ENCODE peak calls at places on chromosomes 4 and X, in eight cellular contexts. H is uterus, C is H1, I is BJ, N is astrocyte, U is left lung, F is IMR-90, Q is spleen. P is an unnamed sample.

GRCh38 chrX:22365460-22365859 is 92.7 kb downstream of the CBLL2 start:
- DNase-seq in F (peak; percentile 91), H (no peak), Q (no peak), C (no peak), U (no peak), I (no peak), N (peak; percentile 90), P (peak; percentile 98)

GRCh38 chr4:127778102-127778501 is 4.0 kb upstream of the HSPA4L start:
- DNase-seq in I (no peak), C (no peak), H (no peak), Q (no peak), F (no peak), N (no peak), U (no peak), P (no peak)

GRCh38 chrX:19842542-19842941 is 44.9 kb downstream of the SH3KBP1 start:
- DNase-seq in Q (no peak), N (no peak), H (no peak), U (no peak), F (no peak), I (no peak), C (no peak), P (no peak)

GRCh38 chr4:13371050-13371449 is 113.1 kb downstream of the RAB28 start:
- DNase-seq in I (no peak), N (no peak), U (no peak), C (no peak), F (no peak), H (no peak), Q (no peak), P (no peak)

GRCh38 chr4:121150003-121150402 is 14.1 kb downstream of the TNIP3 start:
- DNase-seq in H (no peak), C (no peak), Q (no peak), N (peak; percentile 76), F (no peak), U (no peak), I (no peak), P (no peak)

GRCh38 chr4:181971411-181971810 is 271.8 kb upstream of the TENM3 start:
- DNase-seq in N (peak; percentile 68), Q (no peak), F (no peak), C (no peak), H (no peak), U (no peak), I (no peak), P (no peak)

GRCh38 chr4:15234585-15235126 is 193.2 kb upstream of the C1QTNF7 start:
- DNase-seq in Q (no peak), N (peak; percentile 96), I (peak; percentile 93), H (peak; percentile 70), U (no peak), C (no peak), F (peak; percentile 98), P (peak; percentile 93)

GRCh38 chr4:23130845-23131244 is 438.1 kb downstream of the GBA3 start:
- DNase-seq in U (no peak), N (no peak), Q (no peak), I (no peak), H (no peak), F (no peak), C (no peak), P (no peak)

GRCh38 chr4:99811850-99812249 is 4.8 kb upstream of the DAPP1 start:
- DNase-seq in F (peak; percentile 20), Q (no peak), C (no peak), N (no peak), U (no peak), H (no peak), I (no peak), P (peak; percentile 53)

GRCh38 chr4:52606766-52607165 is 52.3 kb downstream of the USP46 start:
- DNase-seq in I (no peak), F (peak; percentile 63), U (no peak), Q (no peak), C (no peak), N (peak; percentile 45), H (no peak), P (no peak)

GRCh38 chrX:13270360-13270759 is 49.5 kb downstream of the ATXN3L start:
- DNase-seq in U (no peak), F (no peak), Q (no peak), H (no peak), C (no peak), N (no peak), I (no peak), P (peak; percentile 87)

GRCh38 chr4:147006229-147006628 is 60.6 kb upstream of the TTC29 start:
- DNase-seq in H (no peak), N (no peak), I (no peak), Q (no peak), U (no peak), C (no peak), F (no peak), P (no peak)

GRCh38 chr4:42357325-42357724 is 40.0 kb upstream of the SHISA3 start:
- DNase-seq in I (no peak), Q (no peak), U (no peak), C (no peak), H (no peak), F (no peak), N (no peak), P (no peak)

GRCh38 chr4:62320612-62321011 is 1120.5 kb downstream of the ADGRL3 start:
- DNase-seq in F (no peak), C (no peak), N (no peak), H (no peak), Q (no peak), I (no peak), U (no peak), P (no peak)

GRCh38 chrX:82775426-82775825 is 732.7 kb upstream of the POU3F4 start:
- DNase-seq in N (no peak), Q (no peak), F (no peak), C (no peak), U (no peak), I (no peak), H (no peak), P (no peak)

GRCh38 chr4:84291984-84292383 is 207.1 kb downstream of the NKX6-1 start:
- DNase-seq in Q (no peak), U (no peak), N (no peak), F (no peak), C (no peak), I (no peak), H (no peak), P (no peak)
- H3K27me3 ChIP-seq in Q (no peaks in the 10 kb centered on the region), U (no peaks in the 10 kb centered on the region), N (no peaks in the 10 kb centered on the region), F (no peaks in the 10 kb centered on the region), C (no peaks in the 10 kb centered on the region), I (no peaks in the 10 kb centered on the region), H (no peaks in the 10 kb centered on the region), P (no peaks in the 10 kb centered on the region)

GRCh38 chrX:54926978-54927377 is 6.4 kb downstream of the TRO start:
- DNase-seq in U (no peak), H (no peak), N (no peak), I (no peak), Q (no peak), C (no peak), F (no peak), P (no peak)

GRCh38 chrX:54931107-54931506 is 10.5 kb downstream of the TRO start:
- DNase-seq in Q (no peak), H (no peak), I (no peak), U (no peak), N (no peak), C (no peak), F (no peak), P (no peak)

GRCh38 chrX:54933150-54933826 is 12.7 kb downstream of the TRO start:
- DNase-seq in U (no peak), F (no peak), I (no peak), H (no peak), Q (no peak), C (no peak), N (no peak), P (no peak)

GRCh38 chrX:54930291-54931049 is 9.8 kb downstream of the TRO start:
- DNase-seq in Q (no peak), N (no peak), H (no peak), U (no peak), F (no peak), C (no peak), I (no peak), P (no peak)

DNA sequence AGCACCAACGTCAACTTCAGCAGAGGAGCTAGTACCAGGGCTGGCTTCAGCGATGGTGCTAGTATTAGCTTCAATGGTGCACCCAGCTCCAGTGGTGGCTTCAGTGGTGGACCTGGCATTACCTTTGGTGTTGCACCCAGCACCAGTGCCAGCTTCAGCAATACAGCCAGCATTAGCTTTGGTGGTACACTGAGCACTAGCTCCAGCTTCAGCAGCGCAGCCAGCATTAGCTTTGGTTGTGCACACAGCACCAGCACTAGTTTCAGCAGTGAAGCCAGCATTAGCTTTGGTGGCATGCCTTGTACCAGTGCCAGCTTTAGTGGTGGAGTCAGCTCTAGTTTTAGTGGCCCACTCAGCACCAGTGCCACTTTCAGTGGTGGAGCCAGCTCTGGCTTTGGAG is 8.3 kb downstream of the TRO start:
- DNase-seq in N (no peak), U (no peak), C (no peak), H (no peak), F (no peak), Q (no peak), I (no peak), P (no peak)
- H3K36me3 ChIP-seq in N (peaks cover 7% of the 10 kb centered on the region), U (no peaks in the 10 kb centered on the region), C (peaks cover 11% of the 10 kb centered on the region), H (no peaks in the 10 kb centered on the region), F (peaks cover 33% of the 10 kb centered on the region), Q (no peaks in the 10 kb centered on the region), I (no peaks in the 10 kb centered on the region), P (no peaks in the 10 kb centered on the region)

GRCh38 chr4:7661066-7661748 is 226.5 kb upstream of the PSAPL1 start:
- DNase-seq in N (no peak), C (no peak), Q (peak; percentile 51), I (no peak), H (no peak), F (no peak), U (no peak), P (no peak)

GRCh38 chr4:7658297-7659204 is 223.8 kb upstream of the PSAPL1 start:
- DNase-seq in Q (peak; percentile 62), I (no peak), N (peak; percentile 66), H (no peak), C (no peak), F (peak; percentile 79), U (no peak), P (no peak)

GRCh38 chr4:7659429-7660175 is 224.9 kb upstream of the PSAPL1 start:
- DNase-seq in C (no peak), I (no peak), F (no peak), U (no peak), N (no peak), Q (peak; percentile 46), H (no peak), P (no peak)

GRCh38 chr4:7660640-7661039 is 225.9 kb upstream of the PSAPL1 start:
- DNase-seq in F (no peak), U (no peak), C (no peak), Q (peak; percentile 46), H (no peak), N (no peak), I (no peak), P (no peak)

DNA sequence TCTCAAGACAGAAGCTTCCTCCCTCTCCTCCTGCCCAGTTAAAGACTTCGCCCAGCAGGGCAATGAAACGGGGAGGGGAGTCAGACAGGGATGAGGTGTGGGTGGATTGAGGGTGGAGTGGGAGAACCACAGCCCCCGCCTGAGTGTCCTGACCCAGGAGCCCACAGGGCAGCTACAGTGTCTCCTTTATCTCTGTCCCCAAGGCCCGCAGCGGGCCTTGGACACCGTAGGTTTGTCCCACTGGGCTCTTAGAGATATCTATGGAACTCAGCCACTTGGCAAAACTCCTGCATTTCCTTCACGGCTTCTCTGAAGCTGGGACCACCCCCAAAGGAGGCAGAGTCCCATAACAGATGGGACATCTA is 225.4 kb upstream of the PSAPL1 start:
- DNase-seq in H (no peak), U (no peak), N (no peak), I (no peak), Q (peak; percentile 59), F (no peak), C (no peak), P (no peak)
- TF ChIP-seq CTCF in H (no peak), U (no peak), N (no peak), I (no peak), Q (no peak), F (no peak), C (no peak), P (no peak)

GRCh38 chrX:25012793-25013592 is 2.8 kb downstream of the ARX start:
- DNase-seq in F (no peak), C (no peak), I (no peak), Q (no peak), U (no peak), N (no peak), H (no peak), P (no peak)
- H3K27me3 ChIP-seq in F (peaks cover 85% of the 10 kb centered on the region), C (peaks cover 98% of the 10 kb centered on the region), I (peaks cover 36% of the 10 kb centered on the region), Q (peaks cover 86% of the 10 kb centered on the region), U (peaks cover 89% of the 10 kb centered on the region), N (peaks cover 70% of the 10 kb centered on the region), H (peaks cover 70% of the 10 kb centered on the region), P (peaks cover 36% of the 10 kb centered on the region)